ENCODE peak calls at places on chromosomes 3 and 15, in five cellular contexts. Q is endodermal cell, W is upper lobe of right lung, X is aorta, U is breast epithelium. J is an unnamed sample. For H3K4me1 and H3K36me3, the result is how much of the 10 kb centered on the place peaks cover.

GRCh38 chr3:39065197-39065596 is 13.4 kb downstream of the WDR48 start:
- DNase-seq in Q (peak), W (no peak), X (no peak), U (no peak), J (peak)

GRCh38 chr3:190073264-190073663 is 47.4 kb downstream of the P3H2 start:
- DNase-seq in Q (no peak), W (no peak), X (no peak), U (no peak), J (no peak)

GRCh38 chr15:72796515-72797337 is 13.2 kb upstream of the ADPGK start:
- DNase-seq in Q (peak), W (peak), X (peak), U (no peak), J (no peak)

GRCh38 chr15:29678504-29679034 is 143.7 kb downstream of the TJP1 start:
- DNase-seq in Q (no peak), W (no peak), X (no peak), U (no peak), J (no peak)

GRCh38 chr15:45221053-45221599 is 30.9 kb upstream of the SLC28A2 start:
- DNase-seq in Q (no peak), W (no peak), X (no peak), U (no peak), J (no peak)

GRCh38 chr3:185084883-185085282 is 68.0 kb downstream of the C3orf70 start:
- DNase-seq in Q (no peak), W (no peak), X (no peak), U (no peak), J (no peak)

GRCh38 chr3:171321241-171321640 is 139.0 kb downstream of the TNIK start:
- DNase-seq in Q (no peak), W (no peak), X (no peak), U (no peak), J (no peak)

GRCh38 chr3:72255736-72256559 is 471.0 kb upstream of the PROK2 start:
- DNase-seq in Q (peak), W (peak), X (no peak), U (peak), J (no peak)

GRCh38 chr3:15291589-15292541 is 40.5 kb downstream of the SH3BP5 start:
- DNase-seq in Q (no peak), W (no peak), X (no peak), U (no peak), J (peak)

GRCh38 chr3:152296990-152297389 is 28.3 kb downstream of the MBNL1 start:
- DNase-seq in Q (no peak), W (no peak), X (no peak), U (no peak), J (no peak)

GRCh38 chr15:97875513-97876285 is 84.8 kb upstream of the ARRDC4 start:
- DNase-seq in Q (peak), W (peak), X (no peak), U (no peak), J (no peak)

GRCh38 chr3:142889263-142890014 is 556 bp upstream of the PCOLCE2 start:
- DNase-seq in Q (no peak), W (no peak), X (no peak), U (no peak), J (no peak)

GRCh38 chr3:197507081-197507480 is 48.7 kb downstream of the BDH1 start:
- DNase-seq in Q (no peak), W (no peak), X (no peak), U (no peak), J (peak)

GRCh38 chr3:89847955-89848354 is 740.5 kb downstream of the EPHA3 start:
- DNase-seq in Q (no peak), W (no peak), X (no peak), U (no peak), J (no peak)

GRCh38 chr15:38843736-38844590 is 279.3 kb upstream of the RASGRP1 start:
- DNase-seq in Q (no peak), W (no peak), X (no peak), U (no peak), J (peak)

GRCh38 chr15:73237910-73238309 is 130.8 kb downstream of the HCN4 start:
- DNase-seq in Q (peak), W (no peak), X (no peak), U (no peak), J (no peak)

GRCh38 chr3:106673926-106674569 is 703.2 kb upstream of the CCDC54 start:
- DNase-seq in Q (no peak), W (no peak), X (no peak), U (no peak), J (no peak)

GRCh38 chr3:123533554-123534159 is 51.2 kb downstream of the HACD2 start:
- DNase-seq in Q (no peak), W (no peak), X (no peak), U (no peak), J (no peak)

GRCh38 chr15:100844167-100844566 is 35.5 kb upstream of the ALDH1A3 start:
- DNase-seq in Q (no peak), W (no peak), X (peak), U (no peak), J (no peak)

GRCh38 chr3:198076722-198077308 is 116.8 kb downstream of the LMLN start:
- DNase-seq in Q (no peak), W (no peak), X (no peak), U (no peak), J (no peak)

GRCh38 chr15:94015324-94015723 is 216.0 kb upstream of the MCTP2 start:
- DNase-seq in Q (no peak), W (no peak), X (no peak), U (no peak), J (no peak)

GRCh38 chr15:64527263-64527984 is 67.0 kb downstream of the ZNF609 start:
- DNase-seq in Q (no peak), W (no peak), X (no peak), U (no peak), J (no peak)

GRCh38 chr3:172312711-172313110 is 135.5 kb downstream of the GHSR start:
- DNase-seq in Q (no peak), W (no peak), X (no peak), U (no peak), J (no peak)

GRCh38 chr3:356947-357346 is 160.4 kb downstream of the CHL1 start:
- DNase-seq in Q (no peak), W (no peak), X (no peak), U (no peak), J (no peak)

GRCh38 chr3:128723477-128723876 is 2.5 kb upstream of the RAB7A start:
- DNase-seq in Q (no peak), W (peak), X (no peak), U (no peak), J (no peak)

GRCh38 chr15:71800835-71801745 is 9.3 kb upstream of the NR2E3 start:
- DNase-seq in Q (peak), W (no peak), X (no peak), U (peak), J (peak)

GRCh38 chr3:77460326-77460725 is 420.4 kb downstream of the ROBO2 start:
- DNase-seq in Q (no peak), W (no peak), X (no peak), U (no peak), J (no peak)

GRCh38 chr3:54427951-54428871 is 305.9 kb downstream of the CACNA2D3 start:
- DNase-seq in Q (peak), W (no peak), X (no peak), U (peak), J (peak)

GRCh38 chr15:44394062-44394461 is 33.4 kb upstream of the CTDSPL2 start:
- DNase-seq in Q (no peak), W (no peak), X (no peak), U (no peak), J (no peak)

GRCh38 chr3:156321934-156322333 is 201.6 kb downstream of the KCNAB1 start:
- DNase-seq in Q (no peak), W (no peak), X (no peak), U (no peak), J (no peak)

DNA sequence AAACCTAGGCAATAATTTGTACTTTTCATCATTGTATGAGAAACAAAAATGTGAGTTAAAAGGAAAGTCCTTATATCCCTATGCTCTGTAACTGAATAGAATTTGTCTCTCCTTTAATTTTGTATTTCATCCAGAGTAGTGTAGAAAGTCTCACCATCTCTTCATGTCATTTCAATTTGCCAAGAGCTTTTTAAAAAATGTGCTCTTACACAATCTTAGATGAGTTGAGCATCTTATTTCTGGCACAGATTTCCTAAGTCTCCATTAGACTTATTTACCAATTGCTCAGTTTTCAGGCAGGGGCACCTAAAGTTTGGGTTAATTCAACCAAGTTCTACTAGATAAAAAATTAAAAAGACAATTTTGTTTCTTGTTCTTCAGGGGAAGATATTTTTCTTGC is 201.5 kb upstream of the RBMS3 start:
- DNase-seq in Q (no peak), W (no peak), X (no peak), U (no peak), J (no peak)
- H3K4me1 ChIP-seq in Q (under half), W (under half), X (under half), U (under half), J (under half)

DNA sequence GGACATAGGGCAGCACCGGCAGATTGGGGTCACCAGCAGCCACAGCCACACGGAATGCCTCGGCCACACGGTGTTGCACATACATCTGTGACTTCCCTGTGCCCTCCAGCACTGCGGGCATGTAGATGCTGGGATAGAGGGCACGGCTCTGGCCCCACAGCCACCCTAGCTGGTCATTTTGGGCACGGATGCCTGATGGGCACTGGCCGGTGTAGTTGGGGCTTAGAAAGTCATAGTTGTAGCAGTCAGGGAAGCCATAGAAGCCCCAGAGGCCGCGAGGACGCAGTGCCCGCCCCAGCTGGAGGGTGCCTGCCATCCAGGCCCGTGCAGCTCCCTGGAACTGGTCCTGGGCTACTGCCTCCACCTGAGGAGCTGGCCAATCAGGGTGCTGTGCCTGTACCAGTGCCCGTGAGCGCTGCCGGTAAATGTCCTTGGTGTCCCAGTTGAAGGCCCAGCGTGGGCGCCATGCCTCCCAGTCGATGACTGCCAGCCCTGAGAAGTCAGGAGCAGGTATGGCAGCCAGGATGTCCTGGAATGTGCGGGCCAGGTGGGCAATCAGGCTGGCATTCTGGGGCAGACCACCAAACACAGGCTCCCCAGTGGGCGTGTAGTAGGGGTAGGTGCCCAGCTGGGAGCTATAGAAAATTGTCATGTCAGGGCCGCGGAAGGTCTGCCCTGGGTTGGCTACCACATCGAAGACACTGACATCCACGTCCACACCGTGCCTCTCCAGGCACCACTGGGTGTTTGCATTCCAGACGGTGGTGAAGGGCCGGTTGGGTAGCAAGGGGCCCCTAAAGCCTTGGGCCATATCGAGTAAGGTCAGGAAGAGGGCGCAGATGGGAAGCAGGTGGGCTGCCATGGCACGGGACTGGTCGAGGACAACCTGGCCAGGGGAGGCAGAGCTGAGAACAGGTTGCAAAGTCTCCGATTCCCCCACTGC is 1.0 kb downstream of the HYAL1 start:
- DNase-seq in Q (peak), W (no peak), X (no peak), U (no peak), J (no peak)
- H3K4me3 ChIP-seq in Q (no peak), W (peak), X (no peak), U (peak), J (no peak)

GRCh38 chr3:149004622-149005021 is 13.3 kb downstream of the GYG1 start:
- DNase-seq in Q (no peak), W (no peak), X (no peak), U (no peak), J (peak)
- H3K36me3 ChIP-seq in Q (under half), W (under half), X (under half), U (under half), J (under half)

GRCh38 chr3:64214697-64215018 is 10.6 kb downstream of the PRICKLE2 start:
- DNase-seq in Q (no peak), W (no peak), X (peak), U (peak), J (no peak)
- H3K4me1 ChIP-seq in Q (under half), W (under half), X (under half), U (under half), J (under half)

DNA sequence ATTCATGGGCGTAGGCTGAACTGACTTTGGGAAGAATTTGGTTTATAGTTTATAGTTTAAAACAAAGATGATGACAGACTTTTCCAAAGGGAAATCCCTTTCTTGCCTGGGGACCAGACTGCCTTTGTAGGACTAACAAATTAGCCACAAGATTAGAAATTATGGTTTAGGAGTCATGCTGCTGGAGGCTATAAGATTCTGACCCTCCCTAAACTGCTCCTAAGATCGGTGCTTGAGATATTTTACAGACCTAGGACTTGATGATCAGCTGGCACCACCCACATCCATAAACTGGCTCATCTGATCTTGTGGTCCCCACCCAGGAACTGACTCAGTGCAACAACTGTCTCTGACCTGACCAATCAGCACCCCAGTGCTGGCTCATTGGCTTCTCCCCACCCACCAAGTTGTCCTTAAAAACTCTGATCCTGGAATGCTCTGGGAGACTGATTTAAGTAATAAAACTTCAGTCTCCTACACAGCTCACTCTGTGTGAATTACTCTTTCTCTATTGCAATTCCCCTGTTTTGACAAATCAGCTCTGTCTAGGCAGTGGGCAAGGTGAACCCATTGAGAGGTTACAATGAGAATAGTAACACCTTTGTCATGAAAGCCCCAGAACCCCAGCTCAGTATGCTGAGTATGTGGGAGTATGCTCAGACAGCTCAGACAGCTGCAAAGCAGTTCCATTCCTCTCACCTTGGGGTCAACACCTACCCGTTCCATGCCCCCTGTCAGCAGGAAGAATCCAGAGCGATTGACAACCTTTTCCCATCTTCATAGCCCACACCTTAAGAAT is 51.6 kb upstream of the C15orf39 start:
- DNase-seq in Q (no peak), W (no peak), X (no peak), U (no peak), J (peak)
- H3K4me3 ChIP-seq in Q (no peak), W (no peak), X (no peak), U (no peak), J (no peak)

DNA sequence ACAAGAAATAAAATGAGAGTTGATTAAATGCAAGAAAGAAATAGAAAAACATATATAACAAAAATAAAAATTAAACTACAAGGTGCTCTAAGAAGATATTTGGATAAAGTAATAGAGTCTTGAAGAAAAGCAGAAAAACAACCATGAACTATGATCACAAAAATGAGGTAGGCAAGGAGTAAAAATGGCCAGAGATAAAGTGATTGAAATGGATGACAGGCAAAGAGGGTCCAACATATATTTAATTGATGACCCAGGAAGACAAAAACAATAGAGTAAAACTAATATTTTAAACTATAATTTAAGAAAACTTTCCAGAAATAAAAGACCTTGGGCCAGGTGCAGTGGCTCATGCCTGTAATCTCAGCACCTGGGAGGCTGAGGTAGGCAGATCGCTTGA is 22.1 kb upstream of the WDR49 start:
- DNase-seq in Q (no peak), W (no peak), X (no peak), U (no peak), J (no peak)
- H3K36me3 ChIP-seq in Q (half or more), W (under half), X (under half), U (under half), J (under half)

DNA sequence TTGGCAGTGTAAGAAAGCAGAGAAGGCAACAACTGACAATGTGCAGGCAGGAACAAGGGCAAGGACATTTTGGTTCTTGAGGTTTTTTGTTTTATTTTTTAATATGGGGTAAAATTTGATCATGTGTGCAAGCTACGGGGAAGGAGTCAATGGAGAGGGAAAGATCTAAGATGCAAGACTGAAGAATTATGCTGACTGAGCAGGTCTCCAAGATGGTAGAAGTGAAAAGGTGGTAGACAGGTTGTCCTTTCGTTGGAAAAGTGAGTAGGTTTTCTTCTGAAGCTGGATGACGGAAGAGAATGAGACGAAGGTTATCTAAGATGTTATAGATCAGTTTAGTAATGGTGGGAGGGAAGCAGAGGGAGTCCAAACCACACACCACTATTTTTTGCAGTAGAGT is 4.2 kb downstream of the CD47 start:
- DNase-seq in Q (no peak), W (no peak), X (no peak), U (no peak), J (no peak)
- H3K4me1 ChIP-seq in Q (under half), W (under half), X (under half), U (under half), J (under half)

DNA sequence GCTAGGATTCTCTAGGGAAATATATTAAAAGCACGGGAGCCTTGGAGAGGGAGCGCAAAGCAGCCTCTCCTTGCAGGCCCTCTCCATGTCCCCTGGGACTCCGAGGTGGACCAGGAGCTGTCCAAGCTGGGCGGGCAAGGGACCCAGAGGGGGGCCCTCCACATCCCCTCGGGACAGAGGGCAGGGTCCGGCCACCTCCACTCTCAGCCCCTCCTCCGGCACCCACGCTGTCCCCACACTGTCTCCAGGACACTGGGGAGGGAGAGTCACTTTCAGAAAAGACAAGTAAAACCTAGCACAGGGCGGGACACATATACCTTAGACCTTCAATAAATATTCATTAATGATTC is 77.5 kb upstream of the RNF7 start:
- DNase-seq in Q (no peak), W (no peak), X (no peak), U (no peak), J (no peak)
- H3K4me3 ChIP-seq in Q (peak), W (peak), X (peak), U (peak), J (peak)

DNA sequence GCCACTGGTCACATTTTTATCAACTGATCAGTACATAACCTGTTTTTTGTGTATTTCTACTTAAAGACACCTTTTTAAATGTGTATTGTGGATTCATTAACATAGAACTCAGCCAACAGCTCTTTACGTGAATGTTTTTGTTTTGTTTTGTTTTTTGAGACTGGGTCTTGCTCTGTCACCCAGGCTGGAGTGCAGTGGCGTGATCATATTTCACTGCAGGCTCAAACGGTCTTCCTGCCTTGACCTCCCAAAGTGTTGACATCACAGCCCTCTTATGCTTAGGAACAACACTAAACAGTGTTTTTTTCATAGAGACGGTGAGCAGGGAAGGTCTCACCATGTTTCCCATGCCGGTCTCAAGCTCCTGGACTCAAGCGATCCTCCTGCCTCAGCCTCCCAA is 9.9 kb downstream of the PSMA4 start:
- DNase-seq in Q (no peak), W (no peak), X (no peak), U (no peak), J (no peak)
- H3K36me3 ChIP-seq in Q (half or more), W (half or more), X (under half), U (under half), J (half or more)

GRCh38 chr15:62748175-62748574 is 294.4 kb upstream of the TPM1 start:
- DNase-seq in Q (no peak), W (no peak), X (no peak), U (no peak), J (no peak)

GRCh38 chr15:62749036-62749435 is 293.5 kb upstream of the TPM1 start:
- DNase-seq in Q (no peak), W (no peak), X (no peak), U (no peak), J (no peak)

GRCh38 chr15:62752687-62753517 is 289.6 kb upstream of the TPM1 start:
- DNase-seq in Q (no peak), W (no peak), X (no peak), U (no peak), J (no peak)

GRCh38 chr15:62750471-62750870 is 292.1 kb upstream of the TPM1 start:
- DNase-seq in Q (no peak), W (no peak), X (no peak), U (no peak), J (no peak)

GRCh38 chr15:62749445-62749844 is 293.1 kb upstream of the TPM1 start:
- DNase-seq in Q (no peak), W (no peak), X (no peak), U (no peak), J (no peak)
- H3K4me1 ChIP-seq in Q (under half), W (under half), X (under half), U (under half), J (under half)